ENCODE peak calls at places on chromosomes 1 and 21, in six cellular contexts. G, B, Z, R, M and W are unnamed samples.

GRCh38 chr1:40133122-40133665 is 28.0 kb upstream of the RLF start:
- DNase-seq in G (no peak), Z (no peak), R (no peak), M (no peak), B (no peak), W (no peak)

GRCh38 chr1:226678701-226679100 is 60.4 kb downstream of the ITPKB start:
- DNase-seq in G (no peak), M (no peak), B (no peak), R (no peak), Z (no peak), W (no peak)

GRCh38 chr1:25906644-25907300 is 553 bp upstream of the STMN1 start:
- DNase-seq in R (no peak), B (peak), Z (peak), M (no peak), G (no peak), W (peak)

GRCh38 chr1:193700710-193701355 is 514.4 kb upstream of the B3GALT2 start:
- DNase-seq in G (no peak), Z (no peak), B (no peak), M (no peak), R (no peak), W (no peak)

GRCh38 chr1:58622571-58622970 is 45.5 kb upstream of the TACSTD2 start:
- DNase-seq in Z (peak), M (no peak), B (no peak), G (no peak), R (no peak), W (no peak)

GRCh38 chr21:14361958-14362357 is 21.0 kb downstream of the HSPA13 start:
- DNase-seq in G (no peak), M (no peak), Z (no peak), B (no peak), R (no peak), W (no peak)

GRCh38 chr1:63787875-63788274 is 14.1 kb downstream of the ROR1 start:
- DNase-seq in R (no peak), Z (peak), G (no peak), M (no peak), B (no peak), W (no peak)

GRCh38 chr1:167695756-167696561 is 25.8 kb upstream of the MPZL1 start:
- DNase-seq in B (no peak), G (no peak), Z (no peak), R (no peak), M (no peak), W (no peak)

GRCh38 chr1:226987623-226988336 is 47.7 kb downstream of the COQ8A start:
- DNase-seq in B (no peak), G (no peak), M (no peak), R (no peak), Z (no peak), W (no peak)

GRCh38 chr1:55816456-55816794 is 601.3 kb upstream of the USP24 start:
- DNase-seq in Z (no peak), M (no peak), B (no peak), G (no peak), R (no peak), W (no peak)

GRCh38 chr1:16249838-16250241 is 12.9 kb upstream of the CPLANE2 start:
- DNase-seq in R (no peak), M (no peak), B (no peak), Z (no peak), G (no peak), W (no peak)

GRCh38 chr1:151292207-151293030 is 10.3 kb downstream of the ZNF687 start:
- DNase-seq in R (no peak), B (no peak), G (no peak), Z (no peak), M (no peak), W (no peak)

GRCh38 chr1:198102454-198102791 is 54.4 kb upstream of the NEK7 start:
- DNase-seq in R (no peak), M (no peak), G (no peak), B (no peak), Z (no peak), W (no peak)

GRCh38 chr1:1622578-1623094 is 7.3 kb downstream of the MIB2 start:
- DNase-seq in G (no peak), B (no peak), M (no peak), Z (no peak), R (no peak), W (no peak)

GRCh38 chr1:153375511-153375910 is at the start of gene S100A12:
- DNase-seq in M (no peak), Z (peak), G (peak), B (no peak), R (no peak), W (no peak)

GRCh38 chr1:224041032-224041431 is 72.9 kb upstream of the FBXO28 start:
- DNase-seq in G (no peak), M (no peak), Z (no peak), B (no peak), R (no peak), W (no peak)

GRCh38 chr1:181166377-181167196 is 78.1 kb downstream of the IER5 start:
- DNase-seq in M (no peak), G (no peak), B (peak), R (peak), Z (peak), W (peak)

GRCh38 chr1:198934414-198934813 is 295.6 kb downstream of the PTPRC start:
- DNase-seq in G (no peak), R (no peak), M (no peak), Z (no peak), B (no peak), W (no peak)

GRCh38 chr21:43573921-43574320 is 85.4 kb downstream of the HSF2BP start:
- DNase-seq in M (no peak), Z (no peak), R (no peak), B (no peak), G (no peak), W (no peak)

GRCh38 chr21:42746593-42747266 is 93.3 kb downstream of the PDE9A start:
- DNase-seq in Z (peak), B (peak), G (no peak), R (peak), M (no peak), W (no peak)

GRCh38 chr1:74468982-74469603 is 43.3 kb downstream of the LRRC53 start:
- DNase-seq in R (no peak), B (peak), Z (no peak), G (no peak), M (no peak), W (no peak)

GRCh38 chr1:10033359-10033845 is 644 bp downstream of the UBE4B start:
- DNase-seq in M (no peak), G (no peak), R (no peak), Z (peak), B (no peak), W (peak)

GRCh38 chr1:31583995-31584868 is 7.9 kb downstream of the TINAGL1 start:
- DNase-seq in Z (peak), B (no peak), M (no peak), G (peak), R (no peak), W (no peak)

GRCh38 chr1:8702121-8702520 is 115.3 kb downstream of the RERE start:
- DNase-seq in B (no peak), Z (no peak), R (no peak), M (no peak), G (no peak), W (no peak)

GRCh38 chr21:46289655-46290178 is 3.6 kb downstream of the YBEY start:
- DNase-seq in G (no peak), M (no peak), Z (no peak), R (no peak), B (no peak), W (no peak)

GRCh38 chr1:3522564-3523270 is 68.3 kb downstream of the ARHGEF16 start:
- DNase-seq in M (no peak), Z (no peak), G (no peak), B (no peak), R (no peak), W (no peak)

GRCh38 chr1:9316080-9316444 is 23.4 kb downstream of the SPSB1 start:
- DNase-seq in M (no peak), Z (no peak), R (no peak), B (no peak), G (no peak), W (no peak)

GRCh38 chr1:165434264-165434663 is 10.7 kb downstream of the RXRG start:
- DNase-seq in M (no peak), R (no peak), G (no peak), B (no peak), Z (no peak), W (no peak)